ENCODE peak calls at places on chromosomes 16 and 17, in four cellular contexts. J, Z, P and Q are unnamed samples.
A peak's percentile ranks its signal among the peaks of the same experiment; 100 is the strongest.

GRCh38 chr17:14156689-14157088 is 80.0 kb downstream of the CDRT15 start:
- DNase-seq in P (peak; percentile 83), J (peak; percentile 29), Z (peak; percentile 77), Q (no peak)

GRCh38 chr16:60295451-60295850 is 1561.3 kb upstream of the GOT2 start:
- DNase-seq in Z (no peak), J (no peak), P (no peak), Q (no peak)

GRCh38 chr16:3536271-3536671 is 35.5 kb downstream of the CLUAP1 start:
- DNase-seq in Z (peak; percentile 71), J (peak; percentile 33), P (no peak), Q (peak; percentile 47)

GRCh38 chr17:75228305-75228704 is 22.8 kb downstream of the NUP85 start:
- DNase-seq in J (no peak), Z (no peak), P (no peak), Q (no peak)

GRCh38 chr16:85390511-85391174 is 222.5 kb upstream of the GSE1 start:
- DNase-seq in J (peak; percentile 95), Z (peak; percentile 89), P (peak; percentile 90), Q (peak; percentile 96)

GRCh38 chr17:15273141-15273793 is 8.1 kb upstream of the PMP22 start:
- DNase-seq in Z (peak; percentile 98), P (no peak), J (peak; percentile 85), Q (peak; percentile 97)

GRCh38 chr16:75323198-75323597 is 71.8 kb upstream of the BCAR1 start:
- DNase-seq in P (no peak), J (no peak), Z (no peak), Q (no peak)

GRCh38 chr17:35709874-35710273 is 21.6 kb upstream of the RASL10B start:
- DNase-seq in J (peak; percentile 56), Z (peak; percentile 12), P (no peak), Q (peak; percentile 39)

DNA sequence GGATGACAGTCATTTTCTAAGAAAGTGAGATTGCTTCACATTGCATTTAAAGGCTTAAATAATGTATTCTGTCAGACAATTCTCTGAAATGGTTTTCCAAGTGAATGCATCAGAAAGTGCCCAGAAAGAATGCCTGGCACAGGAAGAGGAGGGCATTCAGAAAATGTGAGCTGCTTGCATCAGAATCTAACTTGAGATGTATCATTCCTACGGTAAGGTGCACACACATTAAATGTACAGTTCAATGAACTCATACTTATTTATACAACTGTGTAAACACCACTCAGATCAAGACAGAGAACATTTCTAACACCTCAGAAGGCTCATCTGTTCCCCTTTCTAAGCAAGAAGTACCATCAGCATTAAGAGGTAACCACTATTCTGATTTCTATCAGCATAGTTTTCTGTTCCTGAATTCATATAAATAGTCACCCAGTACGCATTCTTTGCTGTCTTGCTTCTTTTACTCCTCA is 638.0 kb downstream of the MAF start:
- DNase-seq in P (no peak), J (no peak), Z (no peak), Q (no peak)
- H3K4me3 ChIP-seq in P (no peak overlapping the region), J (no peak overlapping the region), Z (no peak overlapping the region), Q (no peak overlapping the region)

DNA sequence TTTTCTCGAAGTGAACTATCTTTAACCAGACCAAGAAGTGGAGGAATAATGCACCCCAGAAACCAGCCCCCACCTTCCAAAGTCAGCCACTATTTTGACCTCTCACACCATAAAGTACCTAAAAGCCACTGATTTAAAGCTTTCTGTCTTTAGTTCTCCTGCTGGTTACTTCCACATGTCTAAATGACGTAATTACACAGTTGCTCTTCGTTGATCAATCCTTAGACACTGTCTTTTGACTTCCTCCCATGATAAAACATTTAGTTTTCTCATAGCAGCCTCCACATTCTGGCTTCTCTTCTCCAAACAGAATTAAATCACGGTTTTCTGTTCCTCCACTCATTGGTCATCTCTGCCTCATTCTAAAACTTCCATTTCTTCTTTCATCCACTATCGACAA is 294.4 kb upstream of the N4BP1 start:
- DNase-seq in P (no peak), Z (no peak), J (no peak), Q (no peak)
- H3K4me3 ChIP-seq in P (no peak overlapping the region), Z (no peak overlapping the region), J (no peak overlapping the region), Q (no peak overlapping the region)

GRCh38 chr17:8192070-8192815 is 2.3 kb upstream of the BORCS6 start:
- DNase-seq in J (peak; percentile 93), P (peak; percentile 93), Z (peak; percentile 95), Q (peak; percentile 91)

GRCh38 chr17:8189711-8190477 is at the start of gene BORCS6:
- DNase-seq in J (peak; percentile 99), Z (peak; percentile 98), P (peak; percentile 95), Q (peak; percentile 99)

GRCh38 chr17:8188408-8188839 is 1.6 kb downstream of the BORCS6 start:
- DNase-seq in J (no peak), Z (no peak), P (no peak), Q (no peak)

GRCh38 chr17:8189041-8189710 is 804 bp downstream of the BORCS6 start:
- DNase-seq in Z (no peak), J (no peak), P (no peak), Q (peak; percentile 36)

DNA sequence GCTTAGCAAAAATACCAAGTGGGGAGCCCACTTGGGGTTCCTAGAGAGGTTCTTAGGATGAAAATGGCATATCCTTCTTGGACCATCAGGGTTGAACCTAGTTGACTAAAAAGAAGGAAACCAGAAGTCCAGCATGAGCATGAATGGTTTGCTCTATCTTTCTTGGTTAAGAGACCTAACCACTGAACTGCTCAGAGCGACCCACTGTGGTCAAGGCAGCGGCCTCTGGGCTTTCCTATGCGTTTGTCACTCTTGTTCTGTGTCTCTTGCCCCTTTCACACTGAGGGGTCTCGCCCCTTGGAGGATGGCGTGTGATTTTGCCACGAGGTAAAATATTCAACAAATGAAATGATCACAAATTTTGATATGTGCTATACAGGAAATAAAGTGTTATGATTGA is 526 bp upstream of the BORCS6 start:
- DNase-seq in Z (no peak), J (no peak), P (no peak), Q (no peak)
- H3K4me3 ChIP-seq in Z (peak overlapping the region; percentile 71), J (peak overlapping the region; percentile 80), P (peak overlapping the region; percentile 31), Q (peak overlapping the region; percentile 35)

GRCh38 chr16:68644303-68644702 is 807 bp upstream of the CDH3 start:
- DNase-seq in J (no peak), Z (no peak), P (peak; percentile 17), Q (no peak)

GRCh38 chr16:68643227-68643626 is 1.9 kb upstream of the CDH3 start:
- DNase-seq in J (no peak), P (no peak), Z (no peak), Q (no peak)

GRCh38 chr16:68643847-68644246 is 1.3 kb upstream of the CDH3 start:
- DNase-seq in J (peak; percentile 46), Z (no peak), P (no peak), Q (no peak)

GRCh38 chr16:68645494-68646388 is 631 bp downstream of the CDH3 start:
- DNase-seq in J (no peak), P (no peak), Z (no peak), Q (no peak)

GRCh38 chr16:68644715-68645493 is at the start of gene CDH3:
- DNase-seq in Z (no peak), J (peak; percentile 48), P (no peak), Q (no peak)
- H3K4me3 ChIP-seq in Z (no peak within 1 kb of the TSS), J (peak within 1 kb of the TSS; percentile 91), P (no peak within 1 kb of the TSS), Q (no peak within 1 kb of the TSS)

DNA sequence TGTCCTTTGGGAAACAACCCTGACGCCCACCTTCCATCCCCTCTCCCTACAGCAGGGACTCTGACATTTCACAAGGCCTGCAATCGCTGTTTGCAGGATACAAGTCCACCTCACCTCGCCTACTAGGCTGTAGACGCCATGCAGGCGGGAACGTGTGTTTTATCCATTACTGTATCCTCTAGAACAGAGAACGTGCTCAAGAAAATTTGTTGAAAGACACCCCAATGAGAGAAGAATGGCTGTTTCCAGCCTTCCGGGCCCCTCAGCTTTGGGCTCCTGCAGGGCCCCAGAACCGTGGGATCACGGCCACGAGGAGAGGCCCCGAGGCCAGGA is 1.5 kb upstream of the TTYH2 start:
- DNase-seq in P (no peak), J (no peak), Z (peak; percentile 23), Q (no peak)
- H3K4me3 ChIP-seq in P (no peak overlapping the region), J (no peak overlapping the region), Z (peak overlapping the region; percentile 62), Q (peak overlapping the region; percentile 60)

GRCh38 chr17:48047113-48047740 is 932 bp upstream of the NFE2L1 start:
- DNase-seq in J (no peak), P (no peak), Z (peak; percentile 25), Q (no peak)

GRCh38 chr17:48051278-48051677 is 3.1 kb downstream of the NFE2L1 start:
- DNase-seq in Z (no peak), P (no peak), J (no peak), Q (no peak)

GRCh38 chr17:48046296-48046695 is 1.9 kb upstream of the NFE2L1 start:
- DNase-seq in Z (no peak), P (no peak), J (no peak), Q (no peak)

GRCh38 chr17:48047741-48048320 is 328 bp upstream of the NFE2L1 start:
- DNase-seq in P (peak; percentile 99), Z (peak; percentile 100), J (peak; percentile 100), Q (peak; percentile 100)

DNA sequence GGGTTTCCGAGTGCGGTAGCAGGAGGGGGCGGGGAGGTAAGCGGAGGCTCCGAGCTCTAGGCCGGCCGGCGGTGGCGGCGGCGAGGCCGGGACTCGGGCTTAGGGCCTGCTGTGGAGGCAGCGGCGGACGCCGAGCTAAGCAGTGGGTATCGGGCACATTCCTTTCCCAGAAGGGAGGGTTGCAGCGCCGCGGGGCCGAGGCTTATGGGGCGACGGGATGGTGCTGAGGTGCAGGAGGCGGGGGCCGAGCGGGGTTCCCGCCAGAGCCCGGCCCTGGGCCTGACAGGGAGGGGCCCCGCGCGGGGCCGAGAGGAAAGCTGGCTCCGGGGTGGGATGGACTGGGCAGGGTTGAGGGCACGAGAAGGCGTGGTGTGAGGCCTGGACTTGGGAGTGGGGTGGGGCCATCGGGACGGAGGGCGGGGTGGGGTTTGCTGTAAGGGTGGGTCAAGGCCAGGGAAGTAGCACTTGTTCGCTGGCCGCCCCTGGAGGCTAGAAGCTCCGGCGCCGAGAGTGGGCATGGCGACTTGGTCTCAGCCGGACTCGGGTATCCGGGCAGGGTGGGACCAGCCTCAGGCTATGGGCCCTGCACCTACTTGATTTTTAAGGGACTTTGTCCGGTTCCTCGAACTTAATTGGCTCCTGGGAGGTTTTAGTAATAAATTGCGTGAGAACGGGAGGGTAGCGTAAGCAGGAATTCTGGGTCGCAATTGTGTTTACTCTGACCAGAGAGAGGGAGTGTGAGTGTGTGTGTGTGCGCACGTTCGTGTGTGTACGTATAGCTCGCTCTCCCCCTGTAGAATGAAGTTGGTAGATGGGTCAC is at the start of gene NFE2L1:
- DNase-seq in Z (peak; percentile 92), P (peak; percentile 91), J (peak; percentile 95), Q (peak; percentile 96)
- H3K4me3 ChIP-seq in Z (peak within 1 kb of the TSS; percentile 86), P (peak within 1 kb of the TSS; percentile 81), J (peak within 1 kb of the TSS; percentile 79), Q (peak within 1 kb of the TSS; percentile 67)

DNA sequence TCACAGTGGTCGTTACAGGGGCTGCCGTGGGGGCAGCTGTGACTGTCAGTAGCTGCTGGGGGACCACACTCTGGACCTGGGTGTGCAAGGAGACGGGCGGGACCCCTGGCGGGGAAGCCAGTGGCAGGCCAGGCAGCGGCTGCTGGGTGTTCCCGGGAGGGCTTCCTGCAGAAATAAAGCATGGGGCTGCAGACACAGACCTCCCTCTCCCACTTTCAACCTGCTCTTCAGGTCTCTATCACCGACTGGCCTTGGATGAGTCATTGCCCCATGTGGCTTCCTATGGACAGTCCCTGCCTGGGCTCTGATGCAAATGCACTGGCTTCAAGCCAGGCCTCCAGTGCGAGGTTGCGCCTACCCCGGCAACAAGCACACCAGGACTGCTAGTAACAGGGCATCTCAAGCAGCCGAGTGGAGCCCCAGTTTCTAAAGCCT is 17.2 kb downstream of the SREBF1 start:
- DNase-seq in J (peak; percentile 96), Z (peak; percentile 93), P (peak; percentile 78), Q (peak; percentile 93)
- H3K4me3 ChIP-seq in J (no peak overlapping the region), Z (no peak overlapping the region), P (no peak overlapping the region), Q (peak overlapping the region; percentile 10)